ENCODE peak calls at places on chromosome 10, in ten cellular contexts. V is body of pancreas, E is astrocyte of the spinal cord, R is transverse colon, T is brain microvascular endothelial cell, L is psoas muscle, N is AG09309, D is MM.1S, J is coronary artery, Q is choroid plexus epithelial cell. Z is an unnamed sample.
A peak's percentile ranks its signal among the peaks of the same experiment; 100 is the strongest.

GRCh38 chr10:71401056-71401455 is 4.3 kb downstream of the CDH23 start:
- DNase-seq in Q (no peak), N (no peak), J (peak; percentile 17), D (no peak), T (no peak), E (no peak), L (no peak), R (no peak), V (no peak), Z (no peak)

GRCh38 chr10:20887706-20888535 is 9.2 kb downstream of the NEBL start:
- DNase-seq in N (no peak), V (no peak), D (no peak), J (no peak), L (no peak), E (no peak), R (no peak), T (no peak), Q (no peak), Z (no peak)

GRCh38 chr10:77643795-77644468 is 6.3 kb upstream of the KCNMA1 start:
- DNase-seq in E (peak; percentile 68), N (no peak), J (no peak), R (peak; percentile 44), L (no peak), T (peak; percentile 43), Q (peak; percentile 88), V (peak; percentile 35), D (peak; percentile 72), Z (no peak)

GRCh38 chr10:97759157-97759980 is 12.4 kb downstream of the SFRP5 start:
- DNase-seq in D (peak; percentile 41), N (no peak), L (peak; percentile 49), T (peak; percentile 40), Q (peak; percentile 80), J (no peak), R (peak; percentile 53), V (peak; percentile 79), E (peak; percentile 62), Z (no peak)

GRCh38 chr10:115049957-115050356 is 43.2 kb upstream of the ATRNL1 start:
- DNase-seq in E (peak; percentile 31), D (no peak), J (no peak), Q (peak; percentile 79), L (no peak), V (no peak), N (no peak), R (no peak), T (peak; percentile 31), Z (no peak)

GRCh38 chr10:110827410-110827809 is 44.3 kb upstream of the PDCD4 start:
- DNase-seq in N (peak; percentile 27), E (peak; percentile 45), R (no peak), J (no peak), V (no peak), D (no peak), T (no peak), Q (peak; percentile 86), L (no peak), Z (no peak)

GRCh38 chr10:114729103-114729659 is 71.1 kb upstream of the ABLIM1 start:
- DNase-seq in T (no peak), J (no peak), Q (no peak), L (no peak), D (no peak), V (no peak), R (no peak), E (no peak), N (no peak), Z (no peak)

GRCh38 chr10:125135771-125136035 is 24.7 kb downstream of the CTBP2 start:
- DNase-seq in J (no peak), E (no peak), V (peak; percentile 13), T (no peak), D (no peak), L (no peak), N (no peak), Q (no peak), R (no peak), Z (no peak)

GRCh38 chr10:74058071-74058470 is 60.2 kb downstream of the VCL start:
- DNase-seq in J (no peak), E (no peak), D (peak; percentile 50), R (no peak), Q (no peak), N (no peak), L (no peak), V (peak; percentile 36), T (no peak), Z (peak; percentile 65)

GRCh38 chr10:91800756-91801155 is 2.5 kb downstream of the TNKS2 start:
- DNase-seq in L (no peak), E (no peak), R (no peak), T (no peak), Q (no peak), D (no peak), V (no peak), J (no peak), N (no peak), Z (no peak)

GRCh38 chr10:124739996-124740373 is 4.2 kb downstream of the FAM53B start:
- DNase-seq in E (no peak), T (no peak), V (no peak), R (no peak), J (no peak), N (no peak), D (no peak), L (no peak), Q (no peak), Z (no peak)

GRCh38 chr10:110868981-110869380 is 2.7 kb upstream of the PDCD4 start:
- DNase-seq in E (no peak), J (no peak), R (no peak), N (no peak), T (no peak), L (no peak), V (no peak), D (no peak), Q (no peak), Z (no peak)

GRCh38 chr10:59553127-59553649 is 156.5 kb downstream of the SLC16A9 start:
- DNase-seq in R (no peak), N (no peak), Q (no peak), L (no peak), J (no peak), V (no peak), D (no peak), E (no peak), T (no peak), Z (no peak)

GRCh38 chr10:72834183-72834825 is 59.2 kb upstream of the OIT3 start:
- DNase-seq in N (peak; percentile 40), V (peak; percentile 45), D (peak; percentile 46), T (peak; percentile 55), E (peak; percentile 77), Q (peak; percentile 88), R (no peak), L (no peak), J (no peak), Z (peak; percentile 68)

DNA sequence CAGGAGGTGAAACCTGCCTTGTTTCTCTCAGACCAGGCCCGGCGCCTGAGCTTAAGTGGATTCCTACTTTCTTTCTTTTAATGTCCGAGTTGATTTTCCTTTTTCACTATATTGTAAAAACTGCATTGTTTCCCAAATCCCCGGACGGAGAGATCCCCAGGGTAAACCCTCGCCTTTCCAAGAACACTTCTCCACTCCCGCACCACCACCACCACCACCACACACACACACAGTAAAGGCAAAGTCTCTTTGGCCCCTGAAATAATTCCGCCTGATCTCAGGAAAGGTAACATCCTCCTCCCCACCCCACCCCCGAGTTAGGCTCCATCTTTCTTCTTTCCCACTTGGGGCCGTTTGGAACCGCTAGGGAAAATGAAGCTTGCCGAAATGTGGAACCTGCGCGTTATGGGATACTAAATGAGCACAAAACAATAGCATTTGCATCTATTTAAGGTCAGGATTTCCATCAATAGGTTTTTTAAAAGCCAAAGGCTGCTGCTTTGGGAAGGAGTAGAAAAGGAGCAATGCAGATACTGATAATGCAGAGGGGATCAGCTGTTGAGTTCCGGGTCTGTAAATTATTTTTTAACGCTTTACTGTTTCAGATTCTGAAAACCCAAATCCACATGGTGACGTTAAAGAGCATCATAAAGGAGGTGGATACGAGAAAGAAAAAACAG is 2.5 kb downstream of the HPSE2 start:
- DNase-seq in T (no peak), J (no peak), E (no peak), L (no peak), D (no peak), V (no peak), R (no peak), Q (no peak), N (no peak), Z (no peak)
- H3K4me3 ChIP-seq in T (no peak overlapping the region), J (peak overlapping the region; percentile 73), E (no peak overlapping the region), L (peak overlapping the region; percentile 58), D (no peak overlapping the region), V (no peak overlapping the region), R (peak overlapping the region; percentile 58), Q (no peak overlapping the region), N (no peak overlapping the region), Z (no peak overlapping the region)

GRCh38 chr10:68406815-68407585 is at the start of gene RUFY2:
- DNase-seq in J (peak; percentile 84), L (peak; percentile 84), Q (peak; percentile 84), E (peak; percentile 79), T (peak; percentile 59), D (peak; percentile 81), V (peak; percentile 80), R (peak; percentile 80), N (peak; percentile 14), Z (peak; percentile 22)

GRCh38 chr10:68408898-68409518 is 1.9 kb upstream of the RUFY2 start:
- DNase-seq in L (no peak), V (no peak), Q (no peak), R (no peak), J (no peak), N (no peak), D (no peak), E (no peak), T (no peak), Z (no peak)

GRCh38 chr10:68402271-68402670 is 4.8 kb downstream of the RUFY2 start:
- DNase-seq in Q (peak; percentile 58), D (no peak), T (peak; percentile 62), N (no peak), L (no peak), R (no peak), J (no peak), V (no peak), E (no peak), Z (no peak)

GRCh38 chr10:68403701-68404100 is 3.4 kb downstream of the RUFY2 start:
- DNase-seq in D (no peak), R (no peak), J (no peak), E (no peak), T (no peak), L (no peak), V (no peak), N (no peak), Q (no peak), Z (no peak)

GRCh38 chr10:68406111-68406814 is 814 bp downstream of the RUFY2 start:
- DNase-seq in R (peak; percentile 53), D (peak; percentile 58), T (peak; percentile 73), Q (peak; percentile 84), J (no peak), L (peak; percentile 48), N (peak; percentile 38), V (peak; percentile 47), E (peak; percentile 66), Z (no peak)
- TF ChIP-seq CTCF in R (no peak), D (no peak), T (no peak), Q (no peak), J (no peak), L (no peak), N (no peak), V (no peak), E (no peak), Z (no peak)

GRCh38 chr10:44293842-44294241 is 91.1 kb downstream of the CXCL12 start:
- DNase-seq in L (peak; percentile 59), T (peak; percentile 81), E (peak; percentile 27), Q (peak; percentile 73), J (no peak), V (no peak), N (peak; percentile 52), R (peak; percentile 16), D (no peak), Z (no peak)
- H3K4me3 ChIP-seq in L (peak overlapping the region; percentile 14), T (no peak overlapping the region), E (no peak overlapping the region), Q (no peak overlapping the region), J (no peak overlapping the region), V (no peak overlapping the region), N (no peak overlapping the region), R (no peak overlapping the region), D (no peak overlapping the region), Z (no peak overlapping the region)

GRCh38 chr10:56823849-56824248 is 462.8 kb upstream of the ZWINT start:
- DNase-seq in L (no peak), N (no peak), T (no peak), V (no peak), R (no peak), J (no peak), D (peak; percentile 50), Q (peak; percentile 2), E (no peak), Z (no peak)
- TF ChIP-seq CTCF in L (no peak), N (peak; percentile 10), T (peak; percentile 7), V (no peak), R (no peak), J (no peak), D (peak; percentile 61), Q (no peak), E (peak; percentile 9), Z (peak; percentile 81)